ENCODE peak calls at places on chromosomes 2 and 18, in ten cellular contexts. U is NCI-H1105, W is nephron progenitor cell, Y is activated gamma-delta T cell, O is heart left ventricle, V is HepG2, M is HT1080, T is RCC 7860, E is ovary, S is K562. A is an unnamed sample.

GRCh38 chr2:146979746-146980145 is 865.1 kb upstream of the ACVR2A start:
- DNase-seq in T (no peak), E (no peak), U (no peak), M (no peak), S (no peak), O (no peak), Y (no peak), W (no peak), V (no peak), A (no peak)

GRCh38 chr2:202121532-202122166 is 48.6 kb downstream of the KIAA2012 start:
- DNase-seq in T (no peak), O (no peak), S (no peak), E (no peak), W (no peak), Y (no peak), M (no peak), U (no peak), V (no peak), A (no peak)

GRCh38 chr2:195051401-195051800 is 605.6 kb upstream of the SLC39A10 start:
- DNase-seq in O (no peak), M (peak), E (no peak), U (no peak), W (no peak), Y (no peak), V (no peak), S (no peak), T (no peak), A (peak)

GRCh38 chr2:15311926-15312325 is 249.2 kb downstream of the NBAS start:
- DNase-seq in O (no peak), U (no peak), V (no peak), S (no peak), T (no peak), M (no peak), W (no peak), E (no peak), Y (no peak), A (no peak)

GRCh38 chr2:217249086-217249485 is 389.2 kb upstream of the TNP1 start:
- DNase-seq in T (no peak), W (no peak), E (no peak), O (no peak), U (no peak), V (no peak), Y (no peak), S (no peak), M (no peak), A (no peak)

GRCh38 chr2:99085400-99085799 is 56.1 kb upstream of the C2orf15 start:
- DNase-seq in M (peak), O (no peak), Y (no peak), W (peak), U (no peak), E (no peak), S (peak), V (peak), T (no peak), A (no peak)

GRCh38 chr2:238727585-238728321 is 120.1 kb upstream of the TWIST2 start:
- DNase-seq in M (no peak), U (no peak), W (no peak), V (no peak), E (peak), Y (no peak), O (no peak), T (no peak), S (no peak), A (no peak)

GRCh38 chr2:224780814-224781213 is 64.6 kb upstream of the CCDC195 start:
- DNase-seq in S (no peak), V (no peak), U (no peak), W (no peak), Y (no peak), T (no peak), M (no peak), E (no peak), O (no peak), A (no peak)

GRCh38 chr18:62634991-62635630 is 80.2 kb upstream of the PHLPP1 start:
- DNase-seq in O (no peak), M (peak), T (peak), W (no peak), V (peak), E (no peak), U (no peak), Y (no peak), S (no peak), A (peak)

GRCh38 chr18:37578886-37579513 is 13.4 kb upstream of the CELF4 start:
- DNase-seq in S (peak), V (peak), W (no peak), Y (no peak), M (peak), T (peak), U (no peak), O (no peak), E (no peak), A (peak)

GRCh38 chr2:47079515-47080412 is 75.3 kb downstream of the STPG4 start:
- DNase-seq in W (no peak), U (no peak), O (no peak), V (no peak), M (no peak), Y (no peak), S (no peak), T (no peak), E (no peak), A (no peak)

GRCh38 chr2:219495531-219496122 is 3.1 kb upstream of the GMPPA start:
- DNase-seq in Y (no peak), T (peak), M (peak), W (peak), V (peak), O (no peak), U (peak), S (peak), E (peak), A (peak)

GRCh38 chr2:197113221-197113831 is 186.8 kb upstream of the PGAP1 start:
- DNase-seq in U (no peak), O (no peak), Y (no peak), W (no peak), V (peak), T (peak), S (peak), M (peak), E (no peak), A (peak)

GRCh38 chr2:171436307-171436706 is 2.3 kb downstream of the DCAF17 start:
- DNase-seq in M (peak), Y (no peak), E (no peak), V (no peak), T (peak), O (no peak), S (no peak), W (no peak), U (no peak), A (peak)

GRCh38 chr2:933734-934295 is 16.8 kb upstream of the SNTG2 start:
- DNase-seq in S (no peak), U (no peak), Y (no peak), V (no peak), M (no peak), T (no peak), E (no peak), W (no peak), O (no peak), A (no peak)

GRCh38 chr18:6031004-6031403 is 135.7 kb upstream of the TMEM200C start:
- DNase-seq in O (no peak), V (no peak), U (no peak), S (no peak), Y (no peak), M (no peak), E (no peak), W (no peak), T (no peak), A (no peak)

GRCh38 chr2:74886811-74887210 is 52.9 kb downstream of the HK2 start:
- DNase-seq in T (no peak), M (no peak), Y (no peak), E (no peak), S (no peak), O (no peak), V (no peak), W (no peak), U (no peak), A (no peak)

GRCh38 chr2:111119847-111120252 is 864 bp upstream of the BCL2L11 start:
- DNase-seq in W (no peak), Y (no peak), E (peak), V (no peak), O (peak), M (no peak), U (no peak), T (no peak), S (no peak), A (no peak)

GRCh38 chr2:32977228-32977758 is 30.5 kb downstream of the LTBP1 start:
- DNase-seq in V (no peak), E (no peak), U (no peak), Y (no peak), M (peak), W (no peak), O (peak), T (no peak), S (peak), A (peak)

GRCh38 chr2:188181439-188181838 is 110.2 kb upstream of the GULP1 start:
- DNase-seq in U (no peak), O (no peak), V (no peak), Y (no peak), M (peak), S (no peak), E (no peak), W (no peak), T (no peak), A (peak)

GRCh38 chr2:173571021-173571821 is 216.5 kb downstream of the CDCA7 start:
- DNase-seq in U (peak), S (peak), Y (no peak), V (peak), W (peak), M (peak), O (no peak), T (peak), E (no peak), A (peak)

GRCh38 chr18:36465276-36465675 is 167.8 kb downstream of the FHOD3 start:
- DNase-seq in Y (no peak), M (no peak), W (no peak), T (no peak), S (no peak), U (no peak), O (no peak), V (no peak), E (no peak), A (no peak)

GRCh38 chr18:23244431-23244830 is 109.1 kb downstream of the CABLES1 start:
- DNase-seq in U (no peak), M (no peak), Y (no peak), E (no peak), O (no peak), T (no peak), W (no peak), S (no peak), V (no peak), A (no peak)

GRCh38 chr2:146246017-146246733 is 1598.7 kb upstream of the ACVR2A start:
- DNase-seq in O (no peak), T (peak), M (peak), W (no peak), E (no peak), V (no peak), U (no peak), S (no peak), Y (no peak), A (peak)

GRCh38 chr18:40962784-40963183 is 992.2 kb upstream of the PIK3C3 start:
- DNase-seq in W (no peak), U (no peak), E (no peak), T (no peak), M (peak), O (no peak), Y (no peak), V (no peak), S (no peak), A (peak)

GRCh38 chr2:176584333-176584732 is 315.1 kb downstream of the MTX2 start:
- DNase-seq in E (no peak), T (peak), M (peak), S (no peak), O (no peak), Y (no peak), U (no peak), V (no peak), W (no peak), A (peak)

GRCh38 chr2:168787782-168788376 is 14.6 kb upstream of the NOSTRIN start:
- DNase-seq in W (no peak), S (no peak), O (no peak), T (no peak), Y (no peak), V (no peak), E (no peak), M (no peak), U (no peak), A (no peak)

GRCh38 chr18:22074343-22075070 is 94.9 kb upstream of the GATA6 start:
- DNase-seq in S (no peak), Y (no peak), T (peak), W (no peak), E (no peak), O (no peak), U (no peak), M (no peak), V (no peak), A (peak)

GRCh38 chr2:240462073-240462703 is 26.7 kb downstream of the GPC1 start:
- DNase-seq in U (no peak), T (no peak), M (no peak), S (no peak), V (no peak), W (peak), E (peak), Y (no peak), O (peak), A (no peak)

GRCh38 chr2:48633143-48633542 is 15.5 kb downstream of the GTF2A1L start:
- DNase-seq in U (no peak), W (no peak), S (peak), T (no peak), V (no peak), O (no peak), M (no peak), E (no peak), Y (no peak), A (no peak)

GRCh38 chr2:191899442-191899841 is 52.6 kb upstream of the CAVIN2 start:
- DNase-seq in T (peak), E (no peak), U (no peak), V (no peak), O (no peak), M (peak), S (no peak), W (no peak), Y (no peak), A (peak)

GRCh38 chr2:121184248-121184862 is 100.6 kb downstream of the TFCP2L1 start:
- DNase-seq in O (no peak), U (no peak), E (no peak), T (no peak), M (no peak), Y (no peak), W (no peak), V (no peak), S (no peak), A (no peak)

GRCh38 chr2:231348703-231349373 is 46.7 kb upstream of the B3GNT7 start:
- DNase-seq in T (no peak), V (no peak), U (no peak), O (no peak), Y (no peak), S (no peak), W (no peak), E (no peak), M (no peak), A (no peak)

GRCh38 chr2:17788773-17789172 is 27.5 kb upstream of the MSGN1 start:
- DNase-seq in O (no peak), Y (no peak), M (no peak), V (no peak), E (no peak), W (no peak), T (no peak), S (no peak), U (no peak), A (no peak)

GRCh38 chr2:11617527-11617926 is 52.5 kb downstream of the NTSR2 start:
- DNase-seq in E (no peak), S (no peak), W (no peak), M (no peak), O (no peak), U (no peak), Y (no peak), V (no peak), T (no peak), A (no peak)

GRCh38 chr18:68494802-68495560 is 219.9 kb downstream of the TMX3 start:
- DNase-seq in U (no peak), S (no peak), M (peak), Y (no peak), T (no peak), V (no peak), O (no peak), E (peak), W (no peak), A (peak)